ENCODE peak calls at places on chromosomes 1 and 21, in five cellular contexts. Y is SK-N-SH, V is MM.1S, E is mesothelial cell of epicardium, T is cardiac muscle cell. U is an unnamed sample.

GRCh38 chr1:100584761-100585745 is 47.1 kb downstream of the GPR88 start:
- DNase-seq in Y (no peak), V (no peak), E (no peak), T (peak), U (no peak)

GRCh38 chr1:226711976-226712778 is 26.9 kb downstream of the ITPKB start:
- DNase-seq in Y (no peak), V (peak), E (no peak), T (no peak), U (no peak)

GRCh38 chr1:28449904-28450303 is 55.9 kb upstream of the RCC1 start:
- DNase-seq in Y (peak), V (peak), E (no peak), T (peak), U (no peak)

GRCh38 chr1:110348771-110349170 is 9.6 kb downstream of the RBM15 start:
- DNase-seq in Y (no peak), V (no peak), E (no peak), T (peak), U (no peak)

GRCh38 chr1:196393742-196394141 is 214.5 kb downstream of the KCNT2 start:
- DNase-seq in Y (no peak), V (no peak), E (no peak), T (peak), U (no peak)

GRCh38 chr1:147849097-147849873 is 53.3 kb upstream of the GJA8 start:
- DNase-seq in Y (no peak), V (no peak), E (no peak), T (peak), U (no peak)

GRCh38 chr1:101769520-101769919 is 227.2 kb downstream of the OLFM3 start:
- DNase-seq in Y (peak), V (peak), E (no peak), T (peak), U (no peak)

GRCh38 chr1:187958207-187958606 is 1129.5 kb downstream of the PLA2G4A start:
- DNase-seq in Y (no peak), V (no peak), E (no peak), T (no peak), U (no peak)

GRCh38 chr1:232628335-232629214 is 1.4 kb downstream of the SIPA1L2 start:
- DNase-seq in Y (peak), V (peak), E (no peak), T (peak), U (no peak)

GRCh38 chr1:61742620-61743431 is 546 bp downstream of the PATJ start:
- DNase-seq in Y (peak), V (no peak), E (peak), T (peak), U (peak)

GRCh38 chr21:42757422-42757821 is 104.0 kb downstream of the PDE9A start:
- DNase-seq in Y (no peak), V (no peak), E (no peak), T (no peak), U (no peak)

GRCh38 chr1:54825696-54826095 is 24.6 kb upstream of the TTC22 start:
- DNase-seq in Y (no peak), V (no peak), E (peak), T (no peak), U (no peak)

GRCh38 chr1:145960468-145961108 is 2.8 kb upstream of the LIX1L start:
- DNase-seq in Y (peak), V (no peak), E (peak), T (peak), U (peak)

GRCh38 chr21:44294391-44295162 is 5.3 kb upstream of the PFKL start:
- DNase-seq in Y (no peak), V (no peak), E (no peak), T (peak), U (no peak)

GRCh38 chr1:63777286-63777685 is 3.5 kb downstream of the ROR1 start:
- DNase-seq in Y (no peak), V (no peak), E (no peak), T (no peak), U (no peak)
- TF ChIP-seq CTCF in Y (peak), V (no peak), E (no peak), T (peak), U (no peak)

DNA sequence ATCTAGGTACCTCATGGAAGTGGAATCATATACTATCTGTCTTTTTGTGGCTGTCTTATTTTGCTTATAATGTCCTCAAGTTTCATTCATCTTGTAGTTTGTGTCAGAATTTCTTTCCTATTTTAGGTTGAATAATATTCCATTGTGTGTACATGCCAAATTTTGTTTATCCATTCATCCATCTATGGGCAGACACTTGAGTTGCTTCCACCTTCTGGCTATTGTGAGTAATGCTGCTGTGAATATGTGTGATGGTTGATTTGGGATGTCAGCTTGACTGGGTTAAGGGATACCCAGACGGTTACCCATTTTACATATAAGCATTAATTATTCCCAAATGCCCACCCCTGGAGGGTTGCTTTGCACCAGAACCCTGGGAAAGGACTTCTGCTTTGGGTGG is 477.5 kb downstream of the PTPRU start:
- DNase-seq in Y (no peak), V (no peak), E (no peak), T (no peak), U (no peak)
- TF ChIP-seq CTCF in Y (peak), V (peak), E (no peak), T (peak), U (peak)

DNA sequence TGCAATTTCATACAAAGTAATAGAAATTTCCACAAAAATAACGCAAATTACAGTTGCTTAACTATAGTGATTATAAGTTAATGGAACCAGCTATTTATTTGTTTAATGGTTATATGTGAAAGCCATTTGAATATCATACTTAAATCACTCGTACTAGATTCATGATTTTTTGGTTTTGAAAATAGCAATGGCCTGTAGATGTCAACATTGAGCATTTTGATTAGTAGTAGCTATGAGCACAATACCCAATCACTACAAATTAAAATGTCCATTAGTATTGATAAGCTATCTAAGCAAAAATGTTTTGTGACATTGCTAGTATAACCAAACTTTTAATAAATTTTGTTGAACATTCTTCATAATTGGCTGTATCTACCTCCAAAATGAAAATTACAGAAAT is 10.0 kb downstream of the COL24A1 start:
- DNase-seq in Y (no peak), V (no peak), E (no peak), T (no peak), U (no peak)
- TF ChIP-seq CTCF in Y (peak), V (peak), E (no peak), T (peak), U (peak)

GRCh38 chr1:153548722-153549695 is at the start of gene S100A3:
- DNase-seq in Y (no peak), V (no peak), E (no peak), T (peak), U (no peak)
- TF ChIP-seq CTCF in Y (peak), V (no peak), E (no peak), T (peak), U (no peak)

GRCh38 chr1:116020668-116021272 is 44.5 kb downstream of the SLC22A15 start:
- DNase-seq in Y (peak), V (peak), E (no peak), T (peak), U (peak)
- TF ChIP-seq CTCF in Y (peak), V (peak), E (peak), T (peak), U (peak)